ENCODE peak calls at places on chromosomes 6 and 20, in five cellular contexts. J is activated T-cell treated with anti-CD3 and anti-CD28 coated beads, Interleukin-2, amount 50 U/mL, for 4 hours; Q is ACHN; X is retinal pigment epithelial cell; T is right lobe of liver. I is an unnamed sample.

GRCh38 chr6:111614833-111615582 is 9.3 kb upstream of the TRAF3IP2 start:
- DNase-seq in J (no peak), Q (no peak), X (no peak), T (no peak), I (no peak)

GRCh38 chr20:3071610-3072529 is at the start of gene OXT:
- DNase-seq in J (peak; percentile 74), Q (no peak), X (no peak), T (peak; percentile 56), I (peak; percentile 52)

GRCh38 chr20:44805991-44806729 is 4.2 kb downstream of the RIMS4 start:
- DNase-seq in J (no peak), Q (no peak), X (no peak), T (no peak), I (no peak)

GRCh38 chr20:31595654-31596411 is 9.3 kb upstream of the ID1 start:
- DNase-seq in J (no peak), Q (no peak), X (no peak), T (peak; percentile 63), I (no peak)

GRCh38 chr6:44054635-44055559 is 72.4 kb downstream of the MRPL14 start:
- DNase-seq in J (no peak), Q (no peak), X (no peak), T (no peak), I (no peak)

GRCh38 chr6:109062756-109063352 is 31.8 kb downstream of the SESN1 start:
- DNase-seq in J (no peak), Q (no peak), X (no peak), T (no peak), I (no peak)

GRCh38 chr20:14234666-14235295 is 102.6 kb downstream of the FLRT3 start:
- DNase-seq in J (no peak), Q (no peak), X (no peak), T (no peak), I (no peak)

GRCh38 chr20:50577175-50578018 is 67.2 kb downstream of the PTPN1 start:
- DNase-seq in J (no peak), Q (no peak), X (no peak), T (peak; percentile 83), I (no peak)

GRCh38 chr6:97422171-97422570 is 139.2 kb upstream of the MMS22L start:
- DNase-seq in J (no peak), Q (no peak), X (no peak), T (no peak), I (no peak)

GRCh38 chr20:4962257-4962855 is 39.0 kb downstream of the SLC23A2 start:
- DNase-seq in J (peak; percentile 5), Q (no peak), X (no peak), T (no peak), I (no peak)

GRCh38 chr20:6848992-6849391 is 81.5 kb downstream of the BMP2 start:
- DNase-seq in J (no peak), Q (no peak), X (no peak), T (no peak), I (no peak)

GRCh38 chr6:129606664-129607063 is 103.3 kb downstream of the ARHGAP18 start:
- DNase-seq in J (no peak), Q (no peak), X (no peak), T (no peak), I (no peak)

GRCh38 chr20:6590891-6591679 is 176.4 kb upstream of the BMP2 start:
- DNase-seq in J (no peak), Q (peak; percentile 57), X (peak; percentile 96), T (no peak), I (no peak)

GRCh38 chr6:12311106-12311505 is 20.9 kb downstream of the EDN1 start:
- DNase-seq in J (no peak), Q (peak; percentile 25), X (no peak), T (no peak), I (no peak)

GRCh38 chr6:163415620-163416379 is 1.3 kb downstream of the QKI start:
- DNase-seq in J (peak; percentile 16), Q (peak; percentile 57), X (no peak), T (peak; percentile 55), I (peak; percentile 11)

I was measured in effector CD8-positive, alpha-beta T cell.